ENCODE peak calls at places on chromosome 20, in nine cellular contexts. One of them, this sample, is unnamed.

GRCh38 chr20:50112512-50113419 is at the start of gene UBE2V1:
- DNase-seq in mammary epithelial cell: peak
- DNase-seq in ascending aorta: peak
- DNase-seq in upper lobe of right lung: peak
- DNase-seq in iPS DF 6.9: no peak
- DNase-seq in uterus: peak
- DNase-seq in psoas muscle: peak
- DNase-seq in GM12865: peak
- DNase-seq in astrocyte: peak
- DNase-seq in this sample: peak

GRCh38 chr20:46681032-46681854 is 8.0 kb downstream of the TP53RK start:
- DNase-seq in GM12865: peak
- DNase-seq in ascending aorta: no peak
- DNase-seq in uterus: peak
- DNase-seq in iPS DF 6.9: no peak
- DNase-seq in upper lobe of right lung: no peak
- DNase-seq in psoas muscle: no peak
- DNase-seq in astrocyte: no peak
- DNase-seq in mammary epithelial cell: peak
- DNase-seq in this sample: peak

GRCh38 chr20:1321654-1321939 is 7.3 kb downstream of the SDCBP2 start:
- DNase-seq in uterus: no peak
- DNase-seq in ascending aorta: no peak
- DNase-seq in iPS DF 6.9: no peak
- DNase-seq in GM12865: no peak
- DNase-seq in psoas muscle: no peak
- DNase-seq in upper lobe of right lung: no peak
- DNase-seq in astrocyte: no peak
- DNase-seq in mammary epithelial cell: no peak
- DNase-seq in this sample: no peak

GRCh38 chr20:6265204-6265904 is 142.5 kb upstream of the FERMT1 start:
- DNase-seq in upper lobe of right lung: no peak
- DNase-seq in uterus: no peak
- DNase-seq in mammary epithelial cell: peak
- DNase-seq in astrocyte: peak
- DNase-seq in ascending aorta: no peak
- DNase-seq in psoas muscle: no peak
- DNase-seq in iPS DF 6.9: no peak
- DNase-seq in GM12865: peak
- DNase-seq in this sample: no peak

GRCh38 chr20:59412251-59412650 is 111.8 kb downstream of the EDN3 start:
- DNase-seq in mammary epithelial cell: no peak
- DNase-seq in uterus: no peak
- DNase-seq in GM12865: no peak
- DNase-seq in upper lobe of right lung: no peak
- DNase-seq in iPS DF 6.9: no peak
- DNase-seq in psoas muscle: no peak
- DNase-seq in astrocyte: no peak
- DNase-seq in ascending aorta: no peak
- DNase-seq in this sample: no peak

GRCh38 chr20:25336561-25337422 is 53.8 kb downstream of the ABHD12 start:
- DNase-seq in GM12865: no peak
- DNase-seq in iPS DF 6.9: peak
- DNase-seq in uterus: no peak
- DNase-seq in mammary epithelial cell: peak
- DNase-seq in upper lobe of right lung: no peak
- DNase-seq in ascending aorta: no peak
- DNase-seq in psoas muscle: no peak
- DNase-seq in astrocyte: peak
- DNase-seq in this sample: no peak

GRCh38 chr20:54026300-54027064 is 43.9 kb downstream of the BCAS1 start:
- DNase-seq in uterus: no peak
- DNase-seq in ascending aorta: no peak
- DNase-seq in psoas muscle: no peak
- DNase-seq in iPS DF 6.9: no peak
- DNase-seq in upper lobe of right lung: no peak
- DNase-seq in GM12865: no peak
- DNase-seq in mammary epithelial cell: no peak
- DNase-seq in astrocyte: no peak
- DNase-seq in this sample: no peak

GRCh38 chr20:25327521-25328235 is 63.0 kb downstream of the ABHD12 start:
- DNase-seq in astrocyte: peak
- DNase-seq in upper lobe of right lung: no peak
- DNase-seq in GM12865: no peak
- DNase-seq in psoas muscle: no peak
- DNase-seq in uterus: no peak
- DNase-seq in ascending aorta: no peak
- DNase-seq in mammary epithelial cell: no peak
- DNase-seq in iPS DF 6.9: no peak
- DNase-seq in this sample: no peak

GRCh38 chr20:31577194-31577593 is 27.9 kb upstream of the ID1 start:
- DNase-seq in mammary epithelial cell: no peak
- DNase-seq in upper lobe of right lung: no peak
- DNase-seq in psoas muscle: no peak
- DNase-seq in ascending aorta: no peak
- DNase-seq in astrocyte: no peak
- DNase-seq in iPS DF 6.9: no peak
- DNase-seq in GM12865: no peak
- DNase-seq in uterus: no peak
- DNase-seq in this sample: no peak

GRCh38 chr20:50312682-50313187 is 122.1 kb downstream of the CEBPB start:
- DNase-seq in GM12865: no peak
- DNase-seq in mammary epithelial cell: peak
- DNase-seq in ascending aorta: peak
- DNase-seq in uterus: peak
- DNase-seq in iPS DF 6.9: no peak
- DNase-seq in psoas muscle: peak
- DNase-seq in upper lobe of right lung: peak
- DNase-seq in astrocyte: peak
- DNase-seq in this sample: no peak

GRCh38 chr20:25294459-25295385 is 46.8 kb downstream of the PYGB start:
- DNase-seq in ascending aorta: no peak
- DNase-seq in astrocyte: peak
- DNase-seq in uterus: peak
- DNase-seq in mammary epithelial cell: no peak
- DNase-seq in iPS DF 6.9: peak
- DNase-seq in psoas muscle: peak
- DNase-seq in GM12865: peak
- DNase-seq in upper lobe of right lung: no peak
- DNase-seq in this sample: peak

DNA sequence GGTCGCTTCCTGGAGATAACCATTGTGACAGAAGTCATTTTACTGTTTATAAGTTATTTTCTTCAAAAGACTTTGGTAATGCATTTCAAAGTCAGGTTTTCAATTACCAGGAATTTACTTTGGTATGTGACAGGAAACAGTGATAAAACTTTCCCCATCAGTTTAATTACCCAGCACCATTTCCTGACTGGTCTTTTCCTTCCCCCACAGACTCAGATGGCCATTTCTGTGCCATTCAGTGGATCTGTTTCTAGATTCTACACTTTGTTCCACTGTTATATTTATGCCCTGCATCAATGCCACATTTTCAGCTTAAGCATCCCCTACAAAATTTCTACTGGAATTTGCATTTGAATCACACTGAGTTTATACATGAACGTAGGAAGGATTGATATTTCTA is 16.3 kb downstream of the RRBP1 start:
- DNase-seq in psoas muscle: no peak
- DNase-seq in ascending aorta: no peak
- DNase-seq in GM12865: no peak
- DNase-seq in upper lobe of right lung: no peak
- DNase-seq in mammary epithelial cell: no peak
- DNase-seq in astrocyte: no peak
- DNase-seq in uterus: no peak
- DNase-seq in iPS DF 6.9: no peak
- DNase-seq in this sample: no peak
- H3K4me3 ChIP-seq in psoas muscle: no peak
- H3K4me3 ChIP-seq in ascending aorta: no peak
- H3K4me3 ChIP-seq in GM12865: no peak
- H3K4me3 ChIP-seq in upper lobe of right lung: no peak
- H3K4me3 ChIP-seq in mammary epithelial cell: no peak
- H3K4me3 ChIP-seq in astrocyte: no peak
- H3K4me3 ChIP-seq in uterus: no peak
- H3K4me3 ChIP-seq in iPS DF 6.9: no peak
- H3K4me3 ChIP-seq in this sample: no peak

DNA sequence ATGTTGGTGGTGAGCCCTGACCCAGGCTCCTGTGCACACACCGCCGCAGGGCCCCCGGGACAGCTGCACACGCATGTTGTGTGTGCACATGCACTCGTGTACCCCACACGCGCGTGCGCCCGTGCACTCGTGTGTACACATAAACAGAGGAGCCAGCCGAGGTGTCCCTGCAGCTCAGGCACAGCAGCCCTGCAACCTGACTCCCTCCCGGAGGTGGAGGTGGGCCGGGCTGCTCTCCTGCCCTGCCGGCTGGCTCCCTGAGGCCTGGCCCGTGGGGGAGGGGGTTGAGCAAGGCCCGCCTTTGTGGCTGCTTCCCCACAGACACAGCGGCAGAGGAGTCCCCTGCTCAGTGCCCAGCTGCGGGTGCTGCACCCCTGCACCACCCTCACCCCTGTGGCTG is 661 bp downstream of the RBBP8NL start:
- DNase-seq in mammary epithelial cell: no peak
- DNase-seq in psoas muscle: no peak
- DNase-seq in upper lobe of right lung: peak
- DNase-seq in astrocyte: no peak
- DNase-seq in uterus: no peak
- DNase-seq in GM12865: no peak
- DNase-seq in ascending aorta: no peak
- DNase-seq in iPS DF 6.9: no peak
- DNase-seq in this sample: no peak
- H3K4me3 ChIP-seq in mammary epithelial cell: no peak
- H3K4me3 ChIP-seq in psoas muscle: no peak
- H3K4me3 ChIP-seq in upper lobe of right lung: peak
- H3K4me3 ChIP-seq in astrocyte: no peak
- H3K4me3 ChIP-seq in uterus: no peak
- H3K4me3 ChIP-seq in GM12865: no peak
- H3K4me3 ChIP-seq in ascending aorta: no peak
- H3K4me3 ChIP-seq in iPS DF 6.9: no peak
- H3K4me3 ChIP-seq in this sample: no peak

GRCh38 chr20:10219993-10220750 is 1.5 kb downstream of the SNAP25 start:
- DNase-seq in upper lobe of right lung: no peak
- DNase-seq in mammary epithelial cell: no peak
- DNase-seq in GM12865: no peak
- DNase-seq in astrocyte: no peak
- DNase-seq in iPS DF 6.9: no peak
- DNase-seq in uterus: no peak
- DNase-seq in psoas muscle: no peak
- DNase-seq in ascending aorta: no peak
- DNase-seq in this sample: no peak

GRCh38 chr20:10221022-10221421 is 2.4 kb downstream of the SNAP25 start:
- DNase-seq in upper lobe of right lung: no peak
- DNase-seq in mammary epithelial cell: no peak
- DNase-seq in ascending aorta: no peak
- DNase-seq in GM12865: no peak
- DNase-seq in psoas muscle: no peak
- DNase-seq in uterus: no peak
- DNase-seq in astrocyte: no peak
- DNase-seq in iPS DF 6.9: no peak
- DNase-seq in this sample: no peak

GRCh38 chr20:10217517-10218410 is 866 bp upstream of the SNAP25 start:
- DNase-seq in astrocyte: peak
- DNase-seq in GM12865: no peak
- DNase-seq in uterus: peak
- DNase-seq in ascending aorta: peak
- DNase-seq in upper lobe of right lung: no peak
- DNase-seq in iPS DF 6.9: no peak
- DNase-seq in psoas muscle: no peak
- DNase-seq in mammary epithelial cell: peak
- DNase-seq in this sample: no peak

GRCh38 chr20:10218536-10219451 is at the start of gene SNAP25:
- DNase-seq in ascending aorta: no peak
- DNase-seq in iPS DF 6.9: no peak
- DNase-seq in astrocyte: peak
- DNase-seq in psoas muscle: no peak
- DNase-seq in uterus: peak
- DNase-seq in mammary epithelial cell: peak
- DNase-seq in upper lobe of right lung: no peak
- DNase-seq in GM12865: peak
- DNase-seq in this sample: peak

DNA sequence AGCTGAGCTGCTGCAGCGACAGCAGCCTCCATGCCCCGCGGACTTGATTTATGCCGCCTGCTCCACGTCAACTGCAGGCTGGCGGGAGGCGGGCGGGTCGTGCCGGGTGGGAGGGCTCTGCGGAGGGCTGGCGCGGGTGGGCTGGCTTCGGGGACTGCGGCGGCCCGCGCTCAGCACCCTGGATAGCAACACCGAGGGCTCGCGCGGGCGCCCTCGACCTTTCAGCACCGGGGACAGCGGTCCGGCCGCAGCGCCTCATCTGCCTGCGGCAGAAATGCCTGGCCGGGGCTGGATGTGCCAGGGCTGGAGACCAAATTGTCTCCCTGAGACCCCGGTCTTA is 792 bp downstream of the SNAP25 start:
- DNase-seq in upper lobe of right lung: peak
- DNase-seq in iPS DF 6.9: no peak
- DNase-seq in psoas muscle: peak
- DNase-seq in uterus: peak
- DNase-seq in mammary epithelial cell: peak
- DNase-seq in GM12865: peak
- DNase-seq in astrocyte: peak
- DNase-seq in ascending aorta: no peak
- DNase-seq in this sample: peak
- H3K4me3 ChIP-seq in upper lobe of right lung: peak
- H3K4me3 ChIP-seq in iPS DF 6.9: peak
- H3K4me3 ChIP-seq in psoas muscle: no peak
- H3K4me3 ChIP-seq in uterus: peak
- H3K4me3 ChIP-seq in mammary epithelial cell: no peak
- H3K4me3 ChIP-seq in GM12865: no peak
- H3K4me3 ChIP-seq in astrocyte: peak
- H3K4me3 ChIP-seq in ascending aorta: peak
- H3K4me3 ChIP-seq in this sample: peak

GRCh38 chr20:2801459-2801728 is 967 bp upstream of the CPXM1 start:
- DNase-seq in astrocyte: no peak
- DNase-seq in mammary epithelial cell: no peak
- DNase-seq in psoas muscle: no peak
- DNase-seq in uterus: no peak
- DNase-seq in upper lobe of right lung: no peak
- DNase-seq in iPS DF 6.9: no peak
- DNase-seq in ascending aorta: no peak
- DNase-seq in GM12865: no peak
- DNase-seq in this sample: no peak

GRCh38 chr20:2799271-2799670 is 1.2 kb downstream of the CPXM1 start:
- DNase-seq in mammary epithelial cell: no peak
- DNase-seq in iPS DF 6.9: no peak
- DNase-seq in psoas muscle: no peak
- DNase-seq in ascending aorta: no peak
- DNase-seq in uterus: no peak
- DNase-seq in upper lobe of right lung: no peak
- DNase-seq in GM12865: no peak
- DNase-seq in astrocyte: no peak
- DNase-seq in this sample: no peak

GRCh38 chr20:2800590-2801458 is at the start of gene CPXM1:
- DNase-seq in uterus: no peak
- DNase-seq in GM12865: peak
- DNase-seq in mammary epithelial cell: no peak
- DNase-seq in ascending aorta: no peak
- DNase-seq in psoas muscle: no peak
- DNase-seq in astrocyte: no peak
- DNase-seq in iPS DF 6.9: no peak
- DNase-seq in upper lobe of right lung: no peak
- DNase-seq in this sample: peak

GRCh38 chr20:2798814-2799213 is 1.6 kb downstream of the CPXM1 start:
- DNase-seq in iPS DF 6.9: no peak
- DNase-seq in mammary epithelial cell: no peak
- DNase-seq in GM12865: no peak
- DNase-seq in astrocyte: no peak
- DNase-seq in uterus: no peak
- DNase-seq in ascending aorta: no peak
- DNase-seq in psoas muscle: no peak
- DNase-seq in upper lobe of right lung: no peak
- DNase-seq in this sample: no peak

GRCh38 chr20:2799688-2800589 is 488 bp downstream of the CPXM1 start:
- DNase-seq in iPS DF 6.9: no peak
- DNase-seq in ascending aorta: no peak
- DNase-seq in upper lobe of right lung: no peak
- DNase-seq in GM12865: no peak
- DNase-seq in uterus: no peak
- DNase-seq in mammary epithelial cell: no peak
- DNase-seq in astrocyte: no peak
- DNase-seq in psoas muscle: no peak
- DNase-seq in this sample: no peak
- H3K4me3 ChIP-seq in iPS DF 6.9: peak
- H3K4me3 ChIP-seq in ascending aorta: peak
- H3K4me3 ChIP-seq in upper lobe of right lung: peak
- H3K4me3 ChIP-seq in GM12865: no peak
- H3K4me3 ChIP-seq in uterus: peak
- H3K4me3 ChIP-seq in mammary epithelial cell: no peak
- H3K4me3 ChIP-seq in astrocyte: peak
- H3K4me3 ChIP-seq in psoas muscle: peak
- H3K4me3 ChIP-seq in this sample: peak

This sample was measured in Jurkat, Clone E6-1.